ENCODE peak calls at places on chromosomes 1 and 21, in seven cellular contexts. E, X, R, B, Y, Q and M are unnamed samples.
A peak's percentile ranks its signal among the peaks of the same experiment; 100 is the strongest.

GRCh38 chr1:78831731-78832360 is 174.7 kb downstream of the ADGRL4 start:
- DNase-seq in B (no peak), Q (no peak), Y (no peak), R (no peak), X (peak; percentile 53), E (no peak), M (no peak)

GRCh38 chr1:203038217-203038741 is 12.0 kb downstream of the PPFIA4 start:
- DNase-seq in X (no peak), R (no peak), E (no peak), Q (no peak), Y (no peak), B (no peak), M (peak; percentile 48)

GRCh38 chr1:212247179-212247721 is 38.0 kb upstream of the PPP2R5A start:
- DNase-seq in Q (no peak), X (no peak), R (peak; percentile 22), E (peak; percentile 63), Y (no peak), B (no peak), M (no peak)

GRCh38 chr1:203328714-203329122 is 22.2 kb downstream of the FMOD start:
- DNase-seq in X (no peak), Y (peak; percentile 33), R (peak; percentile 80), Q (no peak), B (no peak), E (peak; percentile 42), M (no peak)

GRCh38 chr1:26320896-26321295 is 3.1 kb downstream of the CD52 start:
- DNase-seq in E (no peak), R (no peak), Q (no peak), X (no peak), B (no peak), Y (no peak), M (no peak)

GRCh38 chr21:28746166-28746565 is 246.5 kb downstream of the LTN1 start:
- DNase-seq in Y (no peak), E (no peak), Q (no peak), X (no peak), R (no peak), B (no peak), M (no peak)

GRCh38 chr1:199909137-199909536 is 118.4 kb upstream of the NR5A2 start:
- DNase-seq in Y (no peak), B (no peak), R (no peak), X (no peak), Q (no peak), E (no peak), M (peak; percentile 10)

GRCh38 chr1:203441811-203442210 is 33.8 kb upstream of the PRELP start:
- DNase-seq in E (no peak), R (no peak), Q (no peak), Y (no peak), B (no peak), X (no peak), M (no peak)

GRCh38 chr1:230857077-230857476 is 11.2 kb downstream of the C1orf198 start:
- DNase-seq in Q (no peak), Y (no peak), E (no peak), R (no peak), X (no peak), B (no peak), M (no peak)

GRCh38 chr21:45108808-45109800 is 34.7 kb downstream of the ADARB1 start:
- DNase-seq in Q (no peak), X (no peak), R (no peak), E (no peak), B (no peak), Y (no peak), M (no peak)

GRCh38 chr21:16115461-16115860 is 385.7 kb downstream of the USP25 start:
- DNase-seq in Q (no peak), E (no peak), R (no peak), X (no peak), B (no peak), Y (no peak), M (no peak)

GRCh38 chr1:226981838-226982237 is 41.7 kb downstream of the COQ8A start:
- DNase-seq in X (no peak), Q (no peak), B (no peak), E (no peak), Y (no peak), R (no peak), M (no peak)

GRCh38 chr1:19648689-19649088 is 4.6 kb downstream of the NBL1 start:
- DNase-seq in R (no peak), X (peak; percentile 57), Y (peak; percentile 43), E (peak; percentile 53), Q (no peak), B (peak; percentile 74), M (peak; percentile 74)

GRCh38 chr1:30046751-30047150 is 676.6 kb downstream of the MATN1 start:
- DNase-seq in E (no peak), R (no peak), Q (no peak), Y (no peak), X (no peak), B (no peak), M (no peak)

GRCh38 chr1:75985827-75986226 is 53.6 kb upstream of the ASB17 start:
- DNase-seq in B (no peak), E (no peak), Y (no peak), R (no peak), X (no peak), Q (peak; percentile 75), M (no peak)

GRCh38 chr1:91609571-91609970 is 108.9 kb downstream of the CDC7 start:
- DNase-seq in Y (no peak), Q (no peak), B (no peak), E (no peak), R (no peak), X (peak; percentile 37), M (no peak)

GRCh38 chr1:180560200-180560867 is 1.6 kb downstream of the OVAAL start:
- DNase-seq in E (peak; percentile 11), Y (no peak), X (no peak), B (no peak), Q (no peak), R (no peak), M (peak; percentile 43)

GRCh38 chr1:58739851-58740466 is 40.1 kb upstream of the MYSM1 start:
- DNase-seq in R (peak; percentile 57), Q (no peak), E (peak; percentile 52), B (no peak), X (peak; percentile 39), Y (peak; percentile 60), M (peak; percentile 56)

GRCh38 chr1:228283043-228283371 is 75.2 kb downstream of the OBSCN start:
- DNase-seq in X (no peak), B (no peak), E (no peak), R (peak; percentile 42), Q (no peak), Y (no peak), M (no peak)

GRCh38 chr1:66576645-66577044 is 42.7 kb downstream of the SGIP1 start:
- DNase-seq in B (no peak), X (no peak), E (peak; percentile 5), Y (peak; percentile 14), Q (no peak), R (no peak), M (no peak)

GRCh38 chr1:68338107-68338506 is 105.8 kb upstream of the WLS start:
- DNase-seq in R (no peak), Y (no peak), Q (no peak), E (no peak), B (no peak), X (no peak), M (no peak)

GRCh38 chr1:184800876-184801275 is 46.2 kb upstream of the EDEM3 start:
- DNase-seq in E (no peak), R (no peak), X (no peak), Q (no peak), Y (no peak), B (no peak), M (no peak)

GRCh38 chr1:43834280-43835140 is 99.1 kb upstream of the ARTN start:
- DNase-seq in Y (no peak), Q (no peak), B (no peak), X (no peak), R (peak; percentile 32), E (no peak), M (no peak)

GRCh38 chr1:77282866-77283539 is 1.2 kb downstream of the AK5 start:
- DNase-seq in Q (no peak), E (no peak), X (no peak), B (no peak), Y (peak; percentile 47), R (no peak), M (no peak)

DNA sequence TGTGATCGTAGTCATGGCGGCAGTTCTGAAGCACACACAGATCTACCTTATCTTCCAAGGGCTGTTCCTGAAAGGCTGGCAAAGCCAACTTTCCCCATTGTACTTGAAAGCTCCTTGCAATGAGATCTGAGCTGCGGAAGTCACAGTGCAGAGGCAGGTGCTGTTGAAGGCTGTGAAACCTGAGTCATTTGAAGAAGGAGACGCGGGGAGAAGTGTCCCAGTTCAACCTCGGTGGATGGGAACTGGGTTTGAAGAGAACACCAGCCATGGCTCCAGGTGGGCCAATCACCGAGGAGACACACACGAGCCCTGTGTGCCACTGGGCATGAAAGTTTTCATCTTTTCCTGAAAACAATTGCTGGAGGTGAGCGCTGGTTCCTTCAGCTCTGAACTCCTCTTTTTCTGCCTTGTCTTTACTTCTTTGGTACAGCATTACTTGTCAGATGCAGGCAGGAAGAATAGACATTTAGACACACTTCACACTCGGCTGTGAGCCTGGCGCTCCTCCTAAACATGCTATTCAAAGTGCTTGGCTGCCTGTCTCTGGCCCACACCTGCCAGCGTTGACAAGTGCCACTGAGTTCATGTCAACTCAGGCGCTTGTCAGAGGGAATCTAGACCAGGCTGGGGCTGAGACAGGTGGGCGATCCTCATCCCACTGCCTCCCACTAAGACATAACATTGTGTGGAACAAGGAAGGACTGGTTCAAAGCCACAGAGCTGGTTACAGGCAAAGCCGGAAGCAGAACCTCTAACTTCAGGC is 25.7 kb upstream of the PDE9A start:
- DNase-seq in B (no peak), R (no peak), Q (no peak), Y (no peak), X (no peak), E (no peak), M (no peak)
- TF ChIP-seq JUND in B (no peak), R (no peak), Q (no peak), Y (no peak), X (no peak), E (no peak), M (no peak)

GRCh38 chr1:112762541-112763141 is 47.5 kb upstream of the PPM1J start:
- DNase-seq in Y (no peak), X (no peak), B (no peak), R (no peak), E (no peak), Q (no peak), M (peak; percentile 82)
- TF ChIP-seq JUND in Y (no peak), X (no peak), B (no peak), R (no peak), E (no peak), Q (no peak), M (no peak)

DNA sequence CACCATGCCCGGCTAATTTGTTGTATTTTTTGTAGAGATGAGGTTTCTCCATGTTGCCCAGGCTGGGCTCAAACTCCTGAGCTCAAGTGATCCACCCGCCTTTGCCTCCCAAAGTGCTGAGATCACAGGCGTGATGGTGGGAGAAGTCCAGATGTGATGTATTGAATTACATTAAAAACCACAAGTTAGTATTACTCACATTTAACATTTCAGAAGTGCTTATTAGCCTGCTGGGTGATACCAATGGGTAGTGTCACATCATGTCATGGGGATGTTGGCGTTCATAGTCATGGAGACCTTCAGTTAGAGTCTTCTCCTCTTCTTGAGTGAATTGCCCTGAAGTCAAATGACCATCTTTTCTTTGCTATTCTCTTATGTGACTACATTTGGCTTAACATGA is 63.6 kb upstream of the VAMP3 start:
- DNase-seq in Y (no peak), R (no peak), B (no peak), X (no peak), E (no peak), Q (no peak), M (no peak)
- TF ChIP-seq JUND in Y (no peak), R (no peak), B (no peak), X (no peak), E (no peak), Q (no peak), M (no peak)

GRCh38 chr1:101632548-101633256 is 364.0 kb downstream of the OLFM3 start:
- DNase-seq in B (no peak), R (no peak), X (no peak), Y (no peak), E (no peak), Q (no peak), M (no peak)
- TF ChIP-seq JUND in B (no peak), R (no peak), X (no peak), Y (no peak), E (no peak), Q (no peak), M (no peak)